ENCODE peak calls at places on chromosomes 13 and 19, in ten cellular contexts. L, G, X, I, C, M, Y, H, Q and R are unnamed samples.

GRCh38 chr19:2475018-2475701 is 767 bp upstream of the GADD45B start:
- DNase-seq in L (peak), G (peak), X (peak), I (no peak), C (no peak), M (no peak), Y (peak), H (no peak), Q (peak), R (no peak)

GRCh38 chr13:28375250-28375930 is 119.5 kb downstream of the FLT1 start:
- DNase-seq in L (no peak), G (no peak), X (no peak), I (no peak), C (no peak), M (no peak), Y (no peak), H (no peak), Q (no peak), R (no peak)

GRCh38 chr19:1177322-1178114 is 3.5 kb upstream of the SBNO2 start:
- DNase-seq in L (no peak), G (no peak), X (peak), I (peak), C (no peak), M (no peak), Y (no peak), H (no peak), Q (no peak), R (no peak)

GRCh38 chr13:91346848-91347211 is 657 bp upstream of the MIR17HG start:
- DNase-seq in L (peak), G (no peak), X (no peak), I (no peak), C (no peak), M (no peak), Y (peak), H (no peak), Q (no peak), R (peak)

GRCh38 chr19:49881672-49882394 is 4.3 kb downstream of the TBC1D17 start:
- DNase-seq in L (no peak), G (peak), X (no peak), I (no peak), C (no peak), M (no peak), Y (no peak), H (no peak), Q (no peak), R (no peak)

GRCh38 chr19:17726914-17727773 is 7.9 kb downstream of the MAP1S start:
- DNase-seq in L (no peak), G (no peak), X (no peak), I (no peak), C (no peak), M (no peak), Y (no peak), H (no peak), Q (no peak), R (no peak)

GRCh38 chr13:95275322-95276118 is 25.7 kb downstream of the ABCC4 start:
- DNase-seq in L (no peak), G (no peak), X (no peak), I (no peak), C (peak), M (no peak), Y (no peak), H (no peak), Q (no peak), R (no peak)

GRCh38 chr13:89150362-89150761 is 1479.2 kb downstream of the SLITRK5 start:
- DNase-seq in L (no peak), G (no peak), X (no peak), I (no peak), C (no peak), M (no peak), Y (no peak), H (no peak), Q (no peak), R (no peak)

GRCh38 chr19:40528533-40529092 is 48.1 kb upstream of the SHKBP1 start:
- DNase-seq in L (no peak), G (no peak), X (no peak), I (no peak), C (no peak), M (no peak), Y (no peak), H (no peak), Q (no peak), R (no peak)

GRCh38 chr19:18904334-18905057 is 8.5 kb upstream of the CERS1 start:
- DNase-seq in L (no peak), G (no peak), X (no peak), I (no peak), C (no peak), M (no peak), Y (no peak), H (no peak), Q (no peak), R (no peak)

GRCh38 chr13:72293206-72293605 is 426.2 kb upstream of the DACH1 start:
- DNase-seq in L (no peak), G (no peak), X (no peak), I (no peak), C (no peak), M (no peak), Y (no peak), H (no peak), Q (no peak), R (no peak)

GRCh38 chr13:36282818-36283432 is 14.7 kb downstream of the CCDC169 start:
- DNase-seq in L (no peak), G (no peak), X (no peak), I (no peak), C (peak), M (no peak), Y (no peak), H (no peak), Q (no peak), R (peak)

GRCh38 chr19:34274284-34274826 is 20.0 kb downstream of the GARRE1 start:
- DNase-seq in L (no peak), G (no peak), X (no peak), I (no peak), C (no peak), M (no peak), Y (no peak), H (no peak), Q (no peak), R (no peak)

GRCh38 chr13:106350208-106350607 is 185.3 kb downstream of the EFNB2 start:
- DNase-seq in L (no peak), G (no peak), X (no peak), I (no peak), C (no peak), M (no peak), Y (no peak), H (no peak), Q (no peak), R (no peak)

GRCh38 chr13:22357132-22357531 is 686.3 kb downstream of the FGF9 start:
- DNase-seq in L (no peak), G (no peak), X (no peak), I (no peak), C (no peak), M (no peak), Y (no peak), H (no peak), Q (no peak), R (no peak)

GRCh38 chr19:37988758-37989635 is 82.0 kb downstream of the SIPA1L3 start:
- DNase-seq in L (no peak), G (no peak), X (no peak), I (no peak), C (no peak), M (no peak), Y (no peak), H (no peak), Q (no peak), R (no peak)

GRCh38 chr13:49023441-49023840 is 47.7 kb downstream of the FNDC3A start:
- DNase-seq in L (no peak), G (no peak), X (no peak), I (no peak), C (no peak), M (no peak), Y (no peak), H (no peak), Q (no peak), R (no peak)

GRCh38 chr19:32818536-32818935 is 51.0 kb downstream of the SLC7A9 start:
- DNase-seq in L (no peak), G (no peak), X (peak), I (no peak), C (no peak), M (no peak), Y (no peak), H (no peak), Q (no peak), R (no peak)

GRCh38 chr19:38233740-38234251 is 9.8 kb upstream of the DPF1 start:
- DNase-seq in L (peak), G (peak), X (peak), I (peak), C (peak), M (no peak), Y (peak), H (peak), Q (peak), R (peak)

GRCh38 chr13:98478134-98479129 is 98.5 kb downstream of the STK24 start:
- DNase-seq in L (no peak), G (no peak), X (peak), I (peak), C (no peak), M (no peak), Y (peak), H (no peak), Q (no peak), R (peak)

GRCh38 chr13:28467886-28468519 is 26.9 kb downstream of the FLT1 start:
- DNase-seq in L (no peak), G (no peak), X (no peak), I (no peak), C (no peak), M (no peak), Y (no peak), H (no peak), Q (no peak), R (no peak)

GRCh38 chr13:93966267-93966936 is 513.1 kb downstream of the DCT start:
- DNase-seq in L (no peak), G (no peak), X (no peak), I (no peak), C (peak), M (no peak), Y (no peak), H (no peak), Q (no peak), R (no peak)
- TF ChIP-seq POLR2A in L (no peak), G (no peak), X (no peak), I (no peak), C (no peak), M (no peak), Y (no peak), H (no peak), Q (no peak), R (no peak)

GRCh38 chr13:41549491-41549890 is 92.1 kb downstream of the RGCC start:
- DNase-seq in L (no peak), G (no peak), X (no peak), I (no peak), C (no peak), M (no peak), Y (no peak), H (no peak), Q (no peak), R (no peak)
- TF ChIP-seq POLR2A in L (no peak), G (no peak), X (no peak), I (no peak), C (no peak), M (no peak), Y (no peak), H (no peak), Q (no peak), R (no peak)

DNA sequence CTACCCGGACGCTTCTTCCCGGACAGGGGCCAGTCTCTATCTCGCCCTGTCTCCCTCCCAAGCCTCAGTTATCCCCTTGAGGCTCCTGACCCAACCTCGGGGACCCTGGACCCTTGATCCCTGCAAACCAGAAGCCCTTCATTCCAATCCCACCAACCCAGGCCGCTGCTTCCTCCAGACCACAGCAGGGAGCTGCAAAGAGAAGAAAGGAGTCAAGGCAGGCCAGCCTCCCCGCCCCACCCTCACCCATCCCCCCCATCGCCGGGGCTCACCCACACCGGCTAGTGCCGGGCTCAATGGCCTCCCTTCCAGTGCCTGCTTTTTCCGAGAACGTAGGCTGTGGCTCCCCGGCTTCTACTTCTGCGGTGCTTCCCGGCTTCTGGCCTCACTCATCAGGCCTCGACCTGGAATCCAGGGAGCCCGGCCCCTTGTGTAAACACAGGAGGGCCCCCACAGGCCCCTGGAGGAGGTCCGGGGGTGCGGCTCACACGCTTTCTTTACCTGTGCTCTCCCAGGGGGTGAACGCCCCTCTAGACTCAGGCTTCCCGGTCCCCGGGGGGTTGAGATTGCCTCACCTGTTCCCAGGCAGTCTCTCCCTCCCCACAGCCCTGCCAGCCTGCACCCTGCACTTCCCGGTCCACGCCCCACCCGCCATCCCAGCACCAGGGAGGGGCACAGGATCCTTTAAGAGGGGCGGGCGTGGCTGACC is at the start of gene FAM83E:
- DNase-seq in L (peak), G (peak), X (no peak), I (no peak), C (no peak), M (no peak), Y (no peak), H (no peak), Q (no peak), R (no peak)
- TF ChIP-seq POLR2A in L (peak), G (peak), X (no peak), I (no peak), C (peak), M (no peak), Y (peak), H (peak), Q (no peak), R (peak)

GRCh38 chr19:21505459-21506393 is at the start of gene ZNF429:
- DNase-seq in L (peak), G (peak), X (peak), I (peak), C (peak), M (peak), Y (peak), H (peak), Q (peak), R (peak)
- TF ChIP-seq POLR2A in L (peak), G (peak), X (no peak), I (peak), C (peak), M (no peak), Y (peak), H (peak), Q (peak), R (peak)

DNA sequence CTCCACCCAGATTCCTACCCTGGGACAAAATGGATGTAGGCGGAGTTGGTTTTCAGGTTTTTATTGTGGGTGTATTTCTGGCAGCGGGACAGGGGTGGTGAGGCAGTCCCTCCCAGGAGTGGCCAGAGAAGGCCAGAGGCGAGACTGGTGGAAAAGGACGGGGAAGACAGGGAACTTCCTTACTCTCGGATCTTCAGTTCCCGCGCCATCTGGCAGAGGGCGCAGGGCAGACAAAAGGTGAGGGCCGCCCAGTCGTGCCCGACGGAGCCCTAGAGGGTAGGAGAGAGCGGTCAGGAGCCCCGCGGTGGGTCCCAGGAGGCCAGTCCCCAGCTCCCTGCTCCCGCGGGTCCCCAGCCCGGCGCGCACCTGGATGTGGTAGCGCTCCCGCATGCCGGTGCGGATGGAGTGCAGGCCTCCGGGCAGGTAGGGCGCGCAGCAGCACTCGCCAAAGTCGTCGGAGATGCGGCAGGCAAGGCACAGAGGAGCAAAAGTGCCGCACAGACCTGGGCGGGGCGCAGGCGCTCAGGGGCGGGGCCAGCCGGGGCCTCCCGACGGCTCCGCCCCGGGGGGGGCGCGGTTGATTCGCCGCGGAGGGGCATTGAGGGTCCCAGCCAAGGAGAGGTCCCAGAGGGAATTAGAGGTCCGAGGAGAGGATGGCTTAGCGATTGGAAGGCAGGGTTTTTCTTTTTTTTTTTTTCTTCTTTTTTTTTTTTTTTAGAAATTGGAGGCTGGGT is 3.0 kb downstream of the CNFN start:
- DNase-seq in L (peak), G (peak), X (peak), I (peak), C (peak), M (no peak), Y (peak), H (peak), Q (peak), R (peak)
- TF ChIP-seq POLR2A in L (peak), G (no peak), X (no peak), I (peak), C (peak), M (no peak), Y (no peak), H (no peak), Q (no peak), R (no peak)

DNA sequence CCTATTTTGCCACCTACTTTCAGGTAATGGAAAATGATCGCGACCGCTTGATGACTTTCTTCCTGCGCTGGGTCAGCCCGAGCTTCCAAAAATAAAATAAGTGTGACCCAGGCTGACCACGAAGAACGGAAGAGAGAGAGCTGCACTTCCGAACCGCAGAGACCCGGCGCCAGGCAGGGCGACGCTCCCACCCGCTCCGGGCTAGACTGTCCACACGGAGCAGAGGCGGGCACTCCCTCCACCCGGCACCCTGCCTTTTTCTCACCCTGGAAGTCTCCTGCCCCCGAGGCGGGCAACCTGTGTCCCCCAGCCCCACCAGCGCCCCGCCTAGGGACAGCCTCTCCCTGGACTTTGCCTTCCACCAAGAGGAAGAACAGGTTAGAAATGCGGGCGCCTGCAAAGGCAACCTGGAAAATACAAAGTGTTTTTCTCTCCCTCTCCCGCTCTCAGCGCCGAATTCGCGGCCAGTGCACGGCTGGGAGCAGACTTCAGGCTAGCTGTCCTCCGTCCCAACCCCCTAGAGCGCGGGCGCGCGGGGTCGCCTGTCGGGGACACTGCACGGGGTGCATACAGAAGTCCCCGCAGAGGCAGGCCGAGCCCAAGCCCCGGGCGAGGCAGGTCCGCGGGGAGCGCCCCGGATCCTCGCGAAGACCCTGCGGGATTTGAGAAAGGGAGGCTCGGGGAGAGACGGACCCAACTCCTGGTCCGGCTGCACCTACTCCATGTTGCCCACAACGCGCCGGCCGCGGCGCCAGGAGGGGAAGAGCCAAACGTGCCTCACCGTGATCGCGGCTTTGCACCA is 884 bp downstream of the SPRY2 start:
- DNase-seq in L (peak), G (peak), X (peak), I (peak), C (peak), M (no peak), Y (peak), H (no peak), Q (peak), R (peak)
- TF ChIP-seq POLR2A in L (no peak), G (no peak), X (no peak), I (peak), C (no peak), M (no peak), Y (peak), H (no peak), Q (no peak), R (no peak)

DNA sequence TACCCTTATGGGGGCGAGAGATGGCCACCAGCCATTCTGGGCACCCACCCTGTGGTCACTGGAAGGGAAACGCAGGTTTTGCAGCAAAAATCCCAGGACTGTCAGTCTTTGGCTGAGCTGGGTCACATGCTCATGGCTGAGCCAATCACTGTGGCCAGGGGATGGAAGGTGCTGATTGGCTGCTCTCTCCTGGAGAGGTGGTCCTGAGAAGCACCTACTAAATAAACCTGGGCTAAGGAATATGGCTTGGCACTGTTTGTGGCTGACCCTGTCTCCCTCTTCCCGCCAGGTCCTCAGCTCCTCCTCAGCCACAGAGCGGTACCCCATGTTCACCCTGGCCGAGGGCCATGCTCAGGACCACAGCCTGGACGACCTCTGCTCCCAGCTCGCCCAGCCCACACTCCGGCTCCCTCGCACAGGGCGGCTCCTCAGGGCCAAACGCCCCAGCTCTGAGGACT is 8.9 kb downstream of the ATG4D start:
- DNase-seq in L (no peak), G (peak), X (no peak), I (no peak), C (no peak), M (no peak), Y (no peak), H (no peak), Q (no peak), R (peak)
- TF ChIP-seq POLR2A in L (no peak), G (peak), X (no peak), I (no peak), C (no peak), M (no peak), Y (no peak), H (peak), Q (no peak), R (peak)